ENCODE peak calls at places on chromosomes 12 and 14, in eight cellular contexts. Y, E, Q, D, X, B, W and T are unnamed samples.

GRCh38 chr12:68334136-68334535 is 2.0 kb upstream of the MDM1 start:
- DNase-seq in W (no peak), D (no peak), B (no peak), E (no peak), Q (no peak), X (no peak), Y (no peak), T (no peak)

GRCh38 chr14:75126121-75126544 is 715 bp downstream of the NEK9 start:
- DNase-seq in E (no peak), Q (no peak), W (no peak), B (peak; percentile 3), X (no peak), D (no peak), Y (peak; percentile 20), T (no peak)

GRCh38 chr12:76942276-76942675 is 63.5 kb upstream of the CSRP2 start:
- DNase-seq in X (no peak), W (no peak), Q (no peak), D (peak; percentile 64), Y (peak; percentile 56), E (no peak), B (peak; percentile 70), T (no peak)

GRCh38 chr14:90599748-90600507 is 203.1 kb downstream of the CALM1 start:
- DNase-seq in Y (peak; percentile 24), E (no peak), X (no peak), B (peak; percentile 42), Q (no peak), W (no peak), D (no peak), T (no peak)

GRCh38 chr12:92702754-92703679 is at the start of gene PLEKHG7:
- DNase-seq in W (no peak), E (no peak), B (no peak), D (no peak), Y (no peak), X (no peak), Q (no peak), T (peak; percentile 14)

GRCh38 chr12:82964446-82964845 is 277.7 kb downstream of the TMTC2 start:
- DNase-seq in B (no peak), W (no peak), Y (no peak), X (no peak), E (no peak), D (no peak), Q (no peak), T (no peak)

GRCh38 chr14:75018684-75019083 is 16.0 kb downstream of the EIF2B2 start:
- DNase-seq in D (no peak), X (no peak), Q (no peak), B (no peak), E (no peak), Y (no peak), W (no peak), T (no peak)

GRCh38 chr12:13223941-13224340 is 27.4 kb downstream of the EMP1 start:
- DNase-seq in Y (no peak), E (no peak), W (no peak), Q (no peak), X (no peak), D (no peak), B (peak; percentile 77), T (no peak)

GRCh38 chr12:108399514-108399913 is 60.4 kb upstream of the CMKLR1 start:
- DNase-seq in Y (no peak), Q (no peak), W (peak; percentile 12), E (peak; percentile 61), B (no peak), X (no peak), D (no peak), T (no peak)

GRCh38 chr14:64510825-64511679 is 6.5 kb downstream of the ZBTB1 start:
- DNase-seq in E (peak; percentile 78), X (peak; percentile 55), Q (peak; percentile 66), Y (peak; percentile 68), W (peak; percentile 48), B (peak; percentile 51), D (peak; percentile 39), T (no peak)

GRCh38 chr14:99380991-99381687 is 99.5 kb downstream of the SETD3 start:
- DNase-seq in D (no peak), E (no peak), B (no peak), W (no peak), Q (no peak), X (no peak), Y (no peak), T (no peak)

GRCh38 chr12:113190761-113191160 is 5.2 kb downstream of the RITA1 start:
- DNase-seq in D (no peak), E (no peak), B (peak; percentile 57), Y (peak; percentile 16), Q (no peak), X (no peak), W (no peak), T (no peak)

GRCh38 chr14:85527458-85527857 is 2.5 kb upstream of the FLRT2 start:
- DNase-seq in E (no peak), Q (no peak), D (no peak), B (no peak), X (no peak), W (no peak), Y (peak; percentile 48), T (no peak)

GRCh38 chr12:106898001-106898966 is 57.4 kb upstream of the TMEM263 start:
- DNase-seq in D (no peak), Q (no peak), E (no peak), Y (no peak), B (no peak), W (no peak), X (no peak), T (no peak)

GRCh38 chr12:6783828-6784227 is 5.5 kb upstream of the CD4 start:
- DNase-seq in Q (no peak), E (no peak), B (no peak), Y (no peak), X (no peak), W (no peak), D (no peak), T (no peak)

GRCh38 chr14:77738559-77739250 is 22.3 kb downstream of the SNW1 start:
- DNase-seq in B (peak; percentile 80), Q (no peak), W (no peak), D (peak; percentile 20), E (no peak), Y (peak; percentile 50), X (peak; percentile 6), T (no peak)